ENCODE peak calls at places on chromosome 3, in nine cellular contexts. K is CD4-positive, CD25-positive, alpha-beta regulatory T cell; N is AG09309; I is HL-60; F is right lobe of liver; J is fibroblast of villous mesenchyme; U is neural progenitor cell; H is astrocyte of the spinal cord; Q is CD8-positive, alpha-beta T cell. M is an unnamed sample.

GRCh38 chr3:114299421-114299820 is 5.6 kb downstream of the TIGIT start:
- DNase-seq in K (peak), Q (no peak), N (no peak), I (peak), F (peak), U (peak), J (no peak), H (no peak), M (peak)

GRCh38 chr3:151614-152189 is 44.9 kb upstream of the CHL1 start:
- DNase-seq in H (no peak), U (no peak), Q (no peak), I (no peak), K (no peak), J (no peak), N (no peak), F (no peak), M (no peak)

GRCh38 chr3:27721717-27722564 is at the start of gene EOMES:
- DNase-seq in J (no peak), Q (peak), F (peak), K (peak), U (peak), N (no peak), H (peak), I (peak), M (peak)

GRCh38 chr3:59753805-59754204 is 704.0 kb upstream of the CFAP20DC start:
- DNase-seq in U (no peak), N (no peak), J (no peak), I (no peak), H (no peak), K (no peak), F (no peak), Q (no peak), M (no peak)

GRCh38 chr3:9730747-9731205 is 759 bp upstream of the BRPF1 start:
- DNase-seq in F (no peak), Q (no peak), J (no peak), I (no peak), H (no peak), K (no peak), N (no peak), U (no peak), M (peak)

GRCh38 chr3:182212479-182213076 is 500.9 kb downstream of the SOX2 start:
- DNase-seq in U (no peak), Q (no peak), N (no peak), I (no peak), J (peak), F (peak), H (peak), K (no peak), M (peak)

GRCh38 chr3:2783261-2783660 is 326.9 kb downstream of the IL5RA start:
- DNase-seq in K (no peak), F (no peak), I (no peak), U (peak), Q (no peak), N (no peak), H (no peak), J (no peak), M (no peak)

GRCh38 chr3:194561306-194561974 is 71.8 kb downstream of the TMEM44 start:
- DNase-seq in H (peak), U (no peak), F (peak), K (no peak), J (peak), I (no peak), Q (no peak), N (no peak), M (peak)

GRCh38 chr3:194023501-194024280 is 112.3 kb upstream of the HES1 start:
- DNase-seq in J (no peak), F (no peak), K (no peak), Q (no peak), N (no peak), H (no peak), U (no peak), I (no peak), M (peak)

GRCh38 chr3:58041826-58042324 is 33.7 kb downstream of the FLNB start:
- DNase-seq in J (peak), F (no peak), K (no peak), Q (no peak), H (peak), N (peak), I (no peak), U (peak), M (peak)

GRCh38 chr3:148309390-148310035 is 388.2 kb upstream of the AGTR1 start:
- DNase-seq in Q (no peak), I (peak), J (peak), K (no peak), H (peak), N (peak), U (peak), F (no peak), M (peak)

GRCh38 chr3:8854656-8855055 is 85.2 kb upstream of the OXTR start:
- DNase-seq in F (no peak), J (no peak), U (no peak), I (no peak), N (no peak), Q (no peak), K (no peak), H (no peak), M (no peak)

GRCh38 chr3:171348121-171348520 is 112.1 kb downstream of the TNIK start:
- DNase-seq in N (no peak), F (no peak), Q (no peak), I (no peak), H (peak), K (no peak), U (no peak), J (peak), M (peak)

DNA sequence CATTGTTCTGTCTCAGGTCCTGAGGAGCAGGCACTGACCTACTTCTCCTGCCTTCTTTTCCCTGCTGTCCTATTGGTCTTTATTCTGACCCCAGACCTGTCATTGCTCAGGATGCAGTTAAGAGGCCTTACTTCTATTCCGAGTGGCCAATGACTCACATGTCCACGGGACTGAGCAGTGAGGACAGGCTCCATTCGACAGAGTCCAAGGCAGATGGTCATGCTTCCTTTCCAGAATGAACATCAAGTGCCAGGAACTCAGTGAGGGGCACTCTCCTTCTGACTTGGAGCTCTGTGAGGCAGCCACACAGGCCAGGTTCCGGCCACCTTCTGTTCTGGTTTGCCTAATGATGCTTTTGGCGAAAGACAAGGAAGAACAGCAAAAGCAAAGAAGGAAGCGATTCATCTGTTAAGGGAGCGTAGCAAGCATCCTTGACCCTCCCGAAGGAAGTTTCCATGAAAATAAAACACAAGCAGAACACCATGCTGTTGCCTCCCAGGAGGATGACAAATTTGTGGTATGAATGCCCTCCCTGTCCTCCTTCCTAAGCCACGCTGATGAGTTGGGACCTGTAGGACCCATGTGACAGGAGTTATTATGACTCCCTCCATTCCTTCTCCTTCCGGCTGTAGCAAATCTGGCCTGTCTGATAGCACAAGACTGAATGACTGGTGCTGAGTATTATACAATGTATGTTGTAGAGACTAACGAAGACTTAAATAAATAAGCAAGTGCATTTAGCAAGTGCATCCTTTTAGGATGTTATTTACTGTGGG is 14.4 kb upstream of the TPRG1 start:
- DNase-seq in J (no peak), Q (no peak), I (no peak), N (no peak), U (no peak), H (no peak), K (no peak), F (no peak), M (no peak)
- H3K4me3 ChIP-seq in J (no peak), Q (no peak), I (no peak), N (no peak), U (no peak), H (no peak), K (no peak), F (no peak), M (no peak)

GRCh38 chr3:60983906-60984305 is 267.3 kb downstream of the FHIT start:
- DNase-seq in H (no peak), Q (no peak), F (no peak), I (no peak), U (no peak), J (no peak), K (no peak), N (no peak), M (no peak)

GRCh38 chr3:60992395-60992794 is 258.9 kb downstream of the FHIT start:
- DNase-seq in H (no peak), F (no peak), Q (no peak), I (peak), K (no peak), J (no peak), U (no peak), N (no peak), M (no peak)

GRCh38 chr3:60989893-60990740 is 261.1 kb downstream of the FHIT start:
- DNase-seq in U (no peak), N (no peak), K (no peak), J (no peak), Q (no peak), H (no peak), I (no peak), F (no peak), M (no peak)

DNA sequence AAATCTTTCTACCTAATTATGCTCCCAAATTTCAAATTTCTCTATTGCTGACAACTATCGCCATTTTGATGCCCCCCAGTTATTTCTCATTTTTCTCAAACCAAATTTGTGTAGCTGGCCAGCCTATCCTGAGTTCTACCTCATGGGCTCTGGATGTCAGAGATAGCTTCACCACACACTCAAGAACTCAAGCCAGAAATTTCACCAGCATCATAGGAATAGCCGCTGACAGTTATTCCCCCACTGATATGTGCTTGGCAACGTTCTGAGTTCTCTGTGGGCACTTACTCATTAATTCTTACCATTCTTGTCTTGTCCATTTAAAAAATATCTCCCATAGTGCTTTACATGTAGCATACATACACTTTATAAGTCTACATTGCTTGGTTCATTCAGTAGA is 264.7 kb downstream of the FHIT start:
- DNase-seq in F (no peak), U (no peak), I (no peak), Q (no peak), H (no peak), J (no peak), N (no peak), K (no peak), M (no peak)
- H3K4me3 ChIP-seq in F (no peak), U (no peak), I (no peak), Q (no peak), H (no peak), J (no peak), N (no peak), K (no peak), M (no peak)

GRCh38 chr3:150743508-150743907 is 19.5 kb downstream of the SIAH2 start:
- DNase-seq in H (no peak), I (no peak), N (no peak), J (no peak), K (no peak), F (no peak), U (no peak), Q (no peak), M (peak)
- H3K4me3 ChIP-seq in H (no peak), I (no peak), N (no peak), J (no peak), K (no peak), F (no peak), U (no peak), Q (no peak), M (no peak)

DNA sequence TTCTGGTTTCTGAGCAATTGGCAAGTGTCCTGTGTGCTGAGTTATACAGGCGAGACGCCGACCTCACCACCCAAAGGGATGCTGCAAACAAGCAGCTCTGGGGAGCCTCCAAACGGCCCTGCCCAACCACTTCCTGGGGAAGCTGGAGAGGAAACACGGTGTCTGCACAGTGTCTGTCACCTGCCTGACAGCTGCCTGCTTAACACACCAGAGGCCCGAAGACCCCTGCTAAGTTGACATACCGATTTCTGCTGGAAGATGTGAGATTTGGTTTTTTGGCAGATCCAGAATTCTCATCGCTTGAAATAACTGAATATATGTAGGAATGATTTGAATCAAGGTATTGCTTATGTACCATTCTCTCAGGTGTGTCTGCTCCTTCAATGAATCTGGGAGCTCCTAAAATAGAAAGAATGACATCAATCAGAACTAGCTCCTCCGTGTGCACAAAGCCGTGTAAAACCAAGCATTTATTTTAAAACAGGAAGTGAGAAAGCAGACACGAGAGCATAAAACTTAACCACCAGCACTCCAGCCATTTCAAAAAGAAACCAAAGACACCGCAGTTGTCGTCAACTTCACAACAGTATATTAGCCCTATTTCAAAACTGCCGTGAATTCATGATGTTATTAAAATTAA is 27.2 kb downstream of the LRRC2 start:
- DNase-seq in H (peak), Q (peak), J (peak), K (peak), U (no peak), N (no peak), I (peak), F (peak), M (peak)
- H3K4me3 ChIP-seq in H (no peak), Q (peak), J (no peak), K (peak), U (no peak), N (no peak), I (no peak), F (no peak), M (no peak)

GRCh38 chr3:157077565-157077991 is 82.4 kb downstream of the CCNL1 start:
- DNase-seq in K (no peak), N (no peak), I (no peak), U (no peak), J (peak), F (no peak), Q (no peak), H (no peak), M (peak)
- H3K4me3 ChIP-seq in K (no peak), N (no peak), I (no peak), U (no peak), J (no peak), F (no peak), Q (no peak), H (no peak), M (no peak)

GRCh38 chr3:105385179-105385578 is 18.5 kb downstream of the ALCAM start:
- DNase-seq in Q (no peak), H (peak), U (no peak), K (no peak), N (no peak), F (no peak), J (no peak), I (no peak), M (peak)
- H3K4me3 ChIP-seq in Q (no peak), H (no peak), U (no peak), K (no peak), N (no peak), F (no peak), J (no peak), I (no peak), M (no peak)

DNA sequence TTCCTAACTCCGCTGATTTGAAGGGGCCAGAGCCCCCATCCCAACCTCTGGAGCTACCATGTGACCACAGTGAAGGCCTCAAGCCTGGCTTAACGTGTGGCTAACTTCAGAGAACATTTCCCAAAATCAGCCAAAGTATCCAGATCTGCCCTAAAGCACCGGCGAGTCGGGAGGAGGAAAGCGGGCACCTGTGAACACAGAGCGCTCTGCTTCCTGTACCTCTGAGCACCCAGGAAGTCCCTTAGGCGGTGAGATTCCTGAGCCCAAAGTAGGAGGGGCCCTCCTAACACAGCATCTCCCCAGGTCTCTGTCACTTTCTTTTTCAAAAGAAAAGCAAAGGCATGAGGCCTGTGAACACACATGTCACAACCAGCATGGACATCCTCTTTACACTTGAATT is 904 bp upstream of the EIF4E3 start:
- DNase-seq in I (peak), U (no peak), J (no peak), H (no peak), N (no peak), F (no peak), Q (peak), K (peak), M (no peak)
- H3K4me3 ChIP-seq in I (no peak), U (peak), J (no peak), H (no peak), N (no peak), F (no peak), Q (peak), K (peak), M (no peak)

M was measured in fibroblast of pulmonary artery.